ENCODE peak calls at places on chromosome 10, in five cellular contexts. A, V, S, T and K are unnamed samples.

GRCh38 chr10:60526024-60526585 is 136.4 kb upstream of the ANK3 start:
- DNase-seq in S (no peak), V (no peak), A (no peak), T (no peak), K (no peak)

GRCh38 chr10:46250898-46251856 is 35.6 kb upstream of the ANTXRL start:
- DNase-seq in T (no peak), V (no peak), A (no peak), S (no peak), K (no peak)

GRCh38 chr10:50395279-50395678 is 144.0 kb upstream of the ASAH2 start:
- DNase-seq in T (no peak), V (peak), A (peak), S (no peak), K (peak)

GRCh38 chr10:24469993-24470392 is 253.7 kb downstream of the ARHGAP21 start:
- DNase-seq in V (peak), T (no peak), A (no peak), S (no peak), K (no peak)

GRCh38 chr10:98608417-98608816 is 161.7 kb upstream of the HPS1 start:
- DNase-seq in A (no peak), T (no peak), S (no peak), V (no peak), K (no peak)

GRCh38 chr10:132685121-132685891 is 100.6 kb downstream of the NKX6-2 start:
- DNase-seq in V (peak), A (peak), T (no peak), S (no peak), K (no peak)

GRCh38 chr10:829241-829640 is 102.3 kb downstream of the LARP4B start:
- DNase-seq in V (no peak), T (no peak), A (no peak), S (no peak), K (no peak)

GRCh38 chr10:63767512-63767911 is 246.3 kb downstream of the REEP3 start:
- DNase-seq in V (no peak), A (peak), T (peak), S (no peak), K (no peak)

GRCh38 chr10:13515467-13515866 is 13.3 kb downstream of the BEND7 start:
- DNase-seq in T (no peak), A (no peak), V (no peak), S (no peak), K (no peak)

GRCh38 chr10:80462986-80463741 is 9.1 kb downstream of the TSPAN14 start:
- DNase-seq in A (no peak), V (no peak), S (no peak), T (no peak), K (no peak)

GRCh38 chr10:62996925-62997324 is 136.2 kb upstream of the NRBF2 start:
- DNase-seq in A (peak), S (no peak), T (no peak), V (peak), K (no peak)

GRCh38 chr10:70494966-70495365 is 16.4 kb downstream of the PALD1 start:
- DNase-seq in S (no peak), V (no peak), T (no peak), A (no peak), K (no peak)

GRCh38 chr10:32187686-32188085 is 131.5 kb upstream of the KIF5B start:
- DNase-seq in S (no peak), V (no peak), T (no peak), A (no peak), K (no peak)

GRCh38 chr10:124999433-125000365 is 57.8 kb downstream of the ZRANB1 start:
- DNase-seq in T (peak), V (peak), S (no peak), A (peak), K (peak)

GRCh38 chr10:59177031-59177861 is 803 bp downstream of the PHYHIPL start:
- DNase-seq in V (peak), T (peak), A (peak), S (peak), K (peak)

GRCh38 chr10:102431452-102432124 is 786 bp downstream of the CUEDC2 start:
- DNase-seq in S (peak), T (no peak), V (no peak), A (peak), K (no peak)

GRCh38 chr10:12351447-12351846 is 2.1 kb downstream of the CAMK1D start:
- DNase-seq in S (no peak), A (no peak), T (no peak), V (no peak), K (no peak)

GRCh38 chr10:50431791-50432190 is 180.5 kb upstream of the ASAH2 start:
- DNase-seq in S (no peak), T (peak), V (no peak), A (peak), K (no peak)

GRCh38 chr10:132458595-132459251 is 61.7 kb downstream of the PWWP2B start:
- DNase-seq in A (peak), T (peak), V (peak), S (peak), K (no peak)

GRCh38 chr10:22258471-22258870 is 40.7 kb upstream of the EBLN1 start:
- DNase-seq in S (no peak), T (no peak), A (no peak), V (no peak), K (no peak)

GRCh38 chr10:77391605-77392235 is 245.9 kb downstream of the KCNMA1 start:
- DNase-seq in V (peak), T (peak), S (peak), A (peak), K (peak)

GRCh38 chr10:121485443-121486139 is 112.7 kb downstream of the FGFR2 start:
- DNase-seq in S (no peak), T (no peak), A (no peak), V (no peak), K (no peak)

GRCh38 chr10:89427629-89428028 is 13.3 kb downstream of the IFIT5 start:
- DNase-seq in V (no peak), A (peak), T (no peak), S (no peak), K (no peak)

GRCh38 chr10:33132626-33133025 is 174.6 kb upstream of the ITGB1 start:
- DNase-seq in T (no peak), A (no peak), V (no peak), S (peak), K (no peak)

GRCh38 chr10:33791295-33791694 is 456.8 kb upstream of the NRP1 start:
- DNase-seq in A (peak), V (no peak), T (no peak), S (no peak), K (no peak)

GRCh38 chr10:4519691-4520402 is 306.2 kb upstream of the AKR1E2 start:
- DNase-seq in T (no peak), V (no peak), S (no peak), A (peak), K (no peak)

GRCh38 chr10:102352066-102352715 is 43.3 kb upstream of the NFKB2 start:
- DNase-seq in A (peak), T (peak), S (peak), V (peak), K (peak)

GRCh38 chr10:78778446-78779338 is 290.1 kb upstream of the ZMIZ1 start:
- DNase-seq in A (no peak), T (no peak), S (no peak), V (no peak), K (no peak)

GRCh38 chr10:74213571-74214162 is 62.6 kb downstream of the ADK start:
- DNase-seq in V (no peak), A (peak), S (peak), T (peak), K (peak)

GRCh38 chr10:6593140-6593740 is 13.2 kb upstream of the PRKCQ start:
- DNase-seq in S (no peak), V (no peak), A (no peak), T (no peak), K (no peak)

DNA sequence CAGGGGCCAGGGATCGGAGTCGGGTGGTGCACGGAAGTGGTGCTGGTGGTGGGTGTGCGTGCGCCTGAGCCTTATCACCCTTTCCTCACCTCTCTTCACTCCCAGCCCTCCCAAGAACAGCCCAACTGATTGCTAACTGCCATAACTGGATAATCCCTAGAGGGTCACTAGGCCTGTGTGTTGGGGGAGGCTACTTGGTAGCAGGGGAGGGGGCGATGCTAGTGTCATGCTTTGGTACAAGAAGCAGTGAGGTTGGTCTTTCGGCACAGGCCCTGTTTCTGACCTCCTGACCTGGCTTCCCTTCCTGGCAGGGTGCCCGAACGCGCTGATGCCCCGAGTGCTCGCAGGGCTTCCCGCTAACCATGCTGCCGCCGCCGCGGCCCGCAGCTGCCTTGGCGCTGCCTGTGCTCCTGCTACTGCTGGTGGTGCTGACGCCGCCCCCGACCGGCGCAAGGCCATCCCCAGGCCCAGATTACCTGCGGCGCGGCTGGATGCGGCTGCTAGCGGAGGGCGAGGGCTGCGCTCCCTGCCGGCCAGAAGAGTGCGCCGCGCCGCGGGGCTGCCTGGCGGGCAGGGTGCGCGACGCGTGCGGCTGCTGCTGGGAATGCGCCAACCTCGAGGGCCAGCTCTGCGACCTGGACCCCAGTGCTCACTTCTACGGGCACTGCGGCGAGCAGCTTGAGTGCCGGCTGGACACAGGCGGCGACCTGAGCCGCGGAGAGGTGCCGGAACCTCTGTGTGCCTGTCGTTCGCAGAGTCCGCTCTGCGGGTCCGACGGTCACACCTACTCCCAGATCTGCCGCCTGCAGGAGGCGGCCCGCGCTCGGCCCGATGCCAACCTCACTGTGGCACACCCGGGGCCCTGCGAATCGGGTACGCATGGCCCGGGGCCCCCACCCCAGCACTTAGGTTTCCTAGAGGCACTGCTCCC is 707 bp downstream of the KAZALD1 start:
- DNase-seq in A (peak), V (peak), S (no peak), T (peak), K (no peak)
- TF ChIP-seq CTCF in A (peak), V (peak), S (peak), T (peak), K (peak)

GRCh38 chr10:58013406-58013805 is 254.3 kb downstream of the IPMK start:
- DNase-seq in A (no peak), V (no peak), T (no peak), S (no peak), K (no peak)

GRCh38 chr10:58019863-58020537 is 247.7 kb downstream of the IPMK start:
- DNase-seq in S (no peak), A (no peak), T (no peak), V (no peak), K (no peak)

GRCh38 chr10:58016614-58017013 is 251.1 kb downstream of the IPMK start:
- DNase-seq in V (no peak), S (no peak), T (no peak), A (no peak), K (no peak)

GRCh38 chr10:58014436-58014835 is 253.3 kb downstream of the IPMK start:
- DNase-seq in A (no peak), S (no peak), T (no peak), V (no peak), K (no peak)

GRCh38 chr10:58017719-58018367 is 249.9 kb downstream of the IPMK start:
- DNase-seq in V (no peak), A (peak), T (no peak), S (no peak), K (peak)
- TF ChIP-seq CTCF in V (no peak), A (peak), T (no peak), S (no peak), K (peak)

DNA sequence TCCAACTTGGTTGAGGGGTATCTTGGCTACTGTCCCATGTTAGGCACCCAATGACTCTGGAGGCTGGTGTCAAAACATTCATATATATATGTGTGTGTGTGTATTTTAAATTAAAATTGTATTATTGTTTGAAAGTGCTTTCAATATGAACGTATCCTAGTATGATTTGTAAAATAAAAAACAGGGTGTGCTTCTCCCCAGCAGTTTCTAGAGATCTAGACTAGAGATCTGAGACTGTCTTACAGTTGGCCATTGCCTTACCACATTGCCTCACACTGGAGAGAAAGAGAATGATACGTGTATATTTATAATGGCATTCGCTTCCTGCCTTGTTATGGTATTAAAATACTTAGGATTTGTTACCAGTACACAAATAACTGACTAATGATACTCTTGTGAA is 1.2 kb downstream of the BAG3 start:
- DNase-seq in V (no peak), A (peak), S (no peak), T (peak), K (peak)
- TF ChIP-seq CTCF in V (no peak), A (no peak), S (peak), T (peak), K (peak)

DNA sequence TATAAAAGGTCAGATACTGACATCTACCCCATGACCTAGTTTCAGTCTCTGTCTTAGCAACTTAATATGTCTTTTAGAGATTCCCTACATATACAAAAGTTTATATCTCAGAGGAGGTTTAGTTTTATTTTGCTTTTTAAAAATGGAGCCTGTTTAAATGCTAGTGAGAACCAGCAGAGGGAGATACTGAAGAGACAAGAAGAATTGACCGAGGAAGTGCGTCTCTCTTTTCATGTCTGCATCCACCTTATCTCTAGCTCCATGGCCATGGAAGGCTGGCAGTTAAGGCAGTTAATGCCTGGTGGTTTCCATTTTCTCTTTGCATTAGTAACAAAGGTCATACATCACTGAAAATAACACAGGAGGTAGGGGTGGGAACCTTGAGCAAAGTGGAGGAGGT is 10.7 kb downstream of the SUV39H2 start:
- DNase-seq in A (peak), S (no peak), V (no peak), T (peak), K (no peak)
- TF ChIP-seq CTCF in A (peak), S (no peak), V (no peak), T (peak), K (no peak)

GRCh38 chr10:29482591-29483421 is 152.0 kb downstream of the SVIL start:
- DNase-seq in S (peak), V (no peak), A (peak), T (no peak), K (no peak)
- TF ChIP-seq CTCF in S (no peak), V (no peak), A (no peak), T (no peak), K (no peak)

GRCh38 chr10:14801693-14802092 is 27.0 kb upstream of the FAM107B start:
- DNase-seq in S (no peak), V (no peak), T (no peak), A (peak), K (no peak)
- TF ChIP-seq CTCF in S (peak), V (no peak), T (no peak), A (no peak), K (no peak)

GRCh38 chr10:82148764-82149163 is 273.8 kb downstream of the NRG3 start:
- DNase-seq in A (no peak), V (no peak), T (no peak), S (no peak), K (no peak)

GRCh38 chr10:82150123-82150900 is 275.3 kb downstream of the NRG3 start:
- DNase-seq in S (peak), A (peak), V (peak), T (peak), K (no peak)
- TF ChIP-seq CTCF in S (peak), A (peak), V (no peak), T (peak), K (no peak)

DNA sequence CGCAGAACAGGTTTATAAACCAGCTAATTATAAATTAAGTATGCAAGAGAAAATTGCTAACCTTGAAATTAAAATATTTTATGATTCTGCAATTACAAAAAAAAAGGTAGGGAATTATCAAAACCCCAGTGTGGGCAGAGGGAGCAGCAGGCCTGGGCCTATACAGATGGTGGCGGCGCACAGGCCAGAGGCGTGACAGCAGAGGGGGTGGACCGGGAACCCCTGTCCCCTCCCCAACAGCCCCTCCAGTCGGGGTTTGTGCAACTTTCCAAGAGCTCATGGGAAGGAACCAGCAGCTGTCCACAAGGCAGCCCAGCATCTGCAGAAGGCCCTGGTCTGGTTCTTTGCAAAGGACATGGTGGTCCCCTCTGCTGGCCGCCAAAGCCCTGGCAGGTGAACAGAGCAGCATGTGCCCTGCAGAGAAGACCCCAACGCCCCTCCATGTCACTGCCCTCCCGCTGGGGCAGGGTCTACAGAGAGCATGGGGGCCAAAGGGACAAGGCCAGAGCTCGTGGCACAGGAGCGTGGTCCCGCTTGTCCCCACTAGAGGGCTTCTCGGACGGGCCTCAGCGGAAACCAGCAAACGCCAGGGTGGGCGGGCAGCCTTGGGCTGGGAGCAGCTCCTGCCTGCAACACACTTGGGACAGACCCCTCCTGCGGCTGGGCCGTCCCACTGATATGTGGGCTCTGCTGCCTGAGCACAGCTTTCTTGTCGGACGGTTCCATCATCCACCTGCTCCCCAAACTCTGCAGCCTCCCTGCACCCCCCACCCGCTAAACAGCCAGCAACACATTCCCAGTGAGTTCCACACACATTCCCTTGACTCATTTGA is 75.1 kb downstream of the EBF3 start:
- DNase-seq in T (peak), A (peak), V (peak), S (peak), K (no peak)
- TF ChIP-seq CTCF in T (peak), A (peak), V (peak), S (peak), K (peak)

DNA sequence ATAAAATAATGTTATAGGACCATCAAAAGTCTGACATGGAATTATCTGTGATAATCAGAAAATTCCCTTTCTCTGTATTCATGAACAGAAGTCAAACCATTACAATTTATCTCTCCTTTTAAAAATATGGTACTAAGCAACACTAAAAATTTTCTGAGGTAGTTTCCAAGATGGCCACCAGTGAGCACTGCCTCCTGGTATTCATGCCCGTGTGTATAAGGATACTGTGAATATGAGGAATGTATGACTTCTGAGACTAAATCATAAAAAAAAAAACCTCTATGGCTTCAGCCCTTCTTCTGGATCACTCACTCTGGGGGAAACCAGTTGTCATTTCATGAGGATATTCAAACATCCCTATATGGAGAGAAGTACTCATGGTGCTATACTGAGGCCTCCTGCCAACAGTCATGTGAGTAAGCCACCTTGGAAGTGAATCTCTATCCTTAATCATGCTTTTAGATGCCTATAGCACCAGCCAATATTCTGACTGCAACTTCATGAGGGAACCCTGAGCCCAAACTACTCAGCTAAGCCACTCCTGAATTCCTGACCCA is 41.1 kb downstream of the SIRT1 start:
- DNase-seq in V (no peak), A (no peak), S (no peak), T (no peak), K (no peak)
- TF ChIP-seq CTCF in V (no peak), A (no peak), S (no peak), T (no peak), K (no peak)